ENCODE peak calls at places on chromosomes 11 and 22, in six cellular contexts. R, N, M, E, B and U are unnamed samples.

GRCh38 chr11:62055970-62056369 is 67.8 kb upstream of the INCENP start:
- DNase-seq in M (no peak), E (no peak), N (no peak), B (no peak), R (no peak), U (no peak)

GRCh38 chr11:65290448-65291165 is 24.1 kb upstream of the CDC42EP2 start:
- DNase-seq in R (no peak), M (no peak), B (peak), N (no peak), E (no peak), U (peak)

GRCh38 chr11:9760180-9760550 is 96.3 kb downstream of the SWAP70 start:
- DNase-seq in B (peak), E (no peak), R (no peak), M (no peak), N (peak), U (no peak)

GRCh38 chr11:134347441-134347840 is 15.7 kb downstream of the GLB1L2 start:
- DNase-seq in M (no peak), B (no peak), N (no peak), E (no peak), R (no peak), U (no peak)

GRCh38 chr11:115550291-115551059 is 46.3 kb upstream of the CADM1 start:
- DNase-seq in M (no peak), B (no peak), N (no peak), R (no peak), E (no peak), U (no peak)

GRCh38 chr22:40951795-40952602 is 821 bp downstream of the RBX1 start:
- DNase-seq in M (peak), R (peak), N (no peak), B (no peak), E (no peak), U (no peak)

GRCh38 chr22:37510046-37510445 is 9.2 kb downstream of the CARD10 start:
- DNase-seq in B (peak), M (no peak), R (no peak), N (no peak), E (no peak), U (no peak)

GRCh38 chr11:130155106-130155505 is 4.5 kb upstream of the ST14 start:
- DNase-seq in N (no peak), R (no peak), E (no peak), M (peak), B (no peak), U (no peak)

GRCh38 chr11:44911031-44911814 is 39.5 kb downstream of the TP53I11 start:
- DNase-seq in E (peak), B (peak), M (peak), N (peak), R (peak), U (peak)